ENCODE peak calls at places on chromosomes 6 and 20, in four cellular contexts. D, Q, V and L are unnamed samples.
A peak's percentile ranks its signal among the peaks of the same experiment; 100 is the strongest.

GRCh38 chr6:38067263-38067980 is 247.9 kb downstream of the ZFAND3 start:
- DNase-seq in V (no peak), Q (no peak), D (no peak), L (no peak)

GRCh38 chr6:84052204-84052882 is 18.8 kb downstream of the MRAP2 start:
- DNase-seq in V (peak; percentile 49), Q (no peak), D (no peak), L (no peak)

GRCh38 chr6:76861403-76861802 is 601.9 kb downstream of the HTR1B start:
- DNase-seq in D (no peak), Q (peak; percentile 49), V (peak; percentile 21), L (no peak)

GRCh38 chr6:113857565-113858066 is 471 bp downstream of the MARCKS start:
- DNase-seq in V (no peak), Q (no peak), D (peak; percentile 30), L (no peak)

GRCh38 chr20:30484749-30485070 is 772.8 kb upstream of the DEFB115 start:
- DNase-seq in D (no peak), Q (no peak), V (no peak), L (no peak)

GRCh38 chr6:29827579-29828470 is at the start of gene HLA-G:
- DNase-seq in D (no peak), Q (no peak), V (no peak), L (no peak)

GRCh38 chr20:41170386-41171105 is 33.2 kb downstream of the PLCG1 start:
- DNase-seq in D (peak; percentile 7), Q (no peak), V (no peak), L (no peak)

GRCh38 chr6:61606500-61606899 is 679.5 kb downstream of the KHDRBS2 start:
- DNase-seq in D (no peak), Q (no peak), V (no peak), L (no peak)

GRCh38 chr6:19851273-19852089 is 14.3 kb downstream of the ID4 start:
- DNase-seq in V (peak; percentile 62), Q (peak; percentile 68), D (peak; percentile 28), L (no peak)

GRCh38 chr6:108760158-108761050 is 87.8 kb upstream of the ARMC2 start:
- DNase-seq in Q (no peak), D (no peak), V (peak; percentile 21), L (no peak)

GRCh38 chr6:13383280-13384163 is 55.2 kb upstream of the TBC1D7 start:
- DNase-seq in Q (peak; percentile 46), D (no peak), V (no peak), L (no peak)

GRCh38 chr20:51357543-51357942 is 185.0 kb downstream of the NFATC2 start:
- DNase-seq in V (no peak), D (no peak), Q (no peak), L (no peak)

GRCh38 chr6:145929037-145929633 is 35.0 kb downstream of the SHPRH start:
- DNase-seq in D (no peak), V (peak; percentile 41), Q (peak; percentile 69), L (no peak)

GRCh38 chr20:62117658-62118057 is 4.6 kb upstream of the LSM14B start:
- DNase-seq in D (no peak), Q (no peak), V (no peak), L (peak; percentile 77)

GRCh38 chr6:151313060-151313459 is 73.3 kb downstream of the AKAP12 start:
- DNase-seq in V (no peak), D (no peak), Q (no peak), L (no peak)

GRCh38 chr6:105430685-105431084 is 27.8 kb upstream of the PREP start:
- DNase-seq in V (no peak), D (no peak), Q (no peak), L (no peak)

GRCh38 chr6:93352604-93353003 is 66.8 kb downstream of the EPHA7 start:
- DNase-seq in Q (no peak), V (no peak), D (no peak), L (no peak)

GRCh38 chr20:45058168-45058850 is 42.6 kb downstream of the KCNS1 start:
- DNase-seq in V (no peak), D (no peak), Q (no peak), L (no peak)

GRCh38 chr6:4607026-4607704 is 169.0 kb upstream of the CDYL start:
- DNase-seq in V (peak; percentile 91), D (peak; percentile 51), Q (no peak), L (no peak)

GRCh38 chr20:35002426-35003210 is 47.0 kb downstream of the MYH7B start:
- DNase-seq in Q (no peak), V (no peak), D (no peak), L (no peak)

GRCh38 chr6:14784596-14785360 is 461.1 kb upstream of the JARID2 start:
- DNase-seq in V (no peak), D (no peak), Q (no peak), L (no peak)

GRCh38 chr6:26575494-26575939 is 21.2 kb upstream of the ABT1 start:
- DNase-seq in Q (no peak), V (peak; percentile 71), D (no peak), L (no peak)

GRCh38 chr6:40500227-40500626 is 86.9 kb downstream of the LRFN2 start:
- DNase-seq in V (no peak), Q (no peak), D (no peak), L (no peak)

GRCh38 chr6:117399924-117400323 is 25.8 kb downstream of the ROS1 start:
- DNase-seq in D (no peak), V (peak; percentile 15), Q (no peak), L (no peak)

GRCh38 chr6:44735631-44735963 is 348.1 kb downstream of the CDC5L start:
- DNase-seq in V (peak; percentile 81), D (no peak), Q (no peak), L (no peak)

GRCh38 chr20:37879843-37880242 is 23.1 kb upstream of the VSTM2L start:
- DNase-seq in D (no peak), V (no peak), Q (no peak), L (no peak)

GRCh38 chr20:17809714-17810631 is 110.2 kb downstream of the BANF2 start:
- DNase-seq in V (peak; percentile 46), D (no peak), Q (no peak), L (no peak)

GRCh38 chr20:35629432-35630145 is 14.0 kb downstream of the SPAG4 start:
- DNase-seq in D (no peak), Q (no peak), V (no peak), L (no peak)

GRCh38 chr6:127404133-127404532 is 55.1 kb downstream of the KIAA0408 start:
- DNase-seq in D (no peak), Q (no peak), V (no peak), L (no peak)

GRCh38 chr20:62774076-62774714 is 22.1 kb upstream of the MRGBP start:
- DNase-seq in D (no peak), Q (no peak), V (no peak), L (no peak)

GRCh38 chr6:161242779-161243693 is 30.8 kb downstream of the AGPAT4 start:
- DNase-seq in D (no peak), Q (no peak), V (no peak), L (no peak)